ENCODE peak calls at places on chromosomes 11 and 22, in ten cellular contexts. P is K562; S is activated naive CD4-positive, alpha-beta T cell treated with Interleukin-2 at 50 U/mL for 16 hours; R is HAP-1; H is GM23248; K is progenitor cell of endocrine pancreas; B is effector CD8-positive, alpha-beta T cell; V is tibial nerve; M is NCI-H146; Y is mucosa of descending colon. Q is an unnamed sample.

GRCh38 chr11:93737904-93738612 is 3.2 kb downstream of the TAF1D start:
- DNase-seq in M (no peak), Y (no peak), S (no peak), B (no peak), V (no peak), H (peak), R (no peak), P (no peak), K (no peak), Q (peak)

GRCh38 chr22:43008509-43008908 is 6.4 kb downstream of the PACSIN2 start:
- DNase-seq in M (no peak), V (no peak), Y (peak), H (peak), B (no peak), P (no peak), S (no peak), K (no peak), R (no peak), Q (no peak)

GRCh38 chr11:8043756-8044155 is 37.3 kb upstream of the TUB start:
- DNase-seq in K (no peak), H (no peak), Y (no peak), M (no peak), P (no peak), R (no peak), B (no peak), V (no peak), S (no peak), Q (no peak)

GRCh38 chr11:72244317-72245231 is 598 bp upstream of the PHOX2A start:
- DNase-seq in R (no peak), V (no peak), H (no peak), K (no peak), B (no peak), S (no peak), P (no peak), Y (no peak), M (peak), Q (no peak)

GRCh38 chr11:37905707-37906417 is 1307.8 kb upstream of the RAG2 start:
- DNase-seq in K (no peak), H (no peak), P (no peak), V (no peak), B (no peak), S (no peak), R (no peak), Y (peak), M (no peak), Q (peak)

GRCh38 chr11:73415854-73416615 is 39.8 kb downstream of the RELT start:
- DNase-seq in K (no peak), V (no peak), P (no peak), R (peak), M (no peak), Y (no peak), S (no peak), H (peak), B (no peak), Q (peak)

GRCh38 chr11:132650969-132651720 is 881.2 kb downstream of the OPCML start:
- DNase-seq in P (no peak), S (no peak), M (no peak), H (no peak), B (no peak), Y (no peak), K (no peak), V (no peak), R (no peak), Q (no peak)

GRCh38 chr11:11408436-11409221 is 55.6 kb upstream of the CSNK2A3 start:
- DNase-seq in B (no peak), K (no peak), P (no peak), M (no peak), H (peak), Y (no peak), R (no peak), V (no peak), S (no peak), Q (no peak)

GRCh38 chr11:126303623-126304456 is at the start of gene DCPS:
- DNase-seq in M (peak), R (peak), Y (peak), H (peak), V (peak), K (peak), P (peak), S (peak), B (peak), Q (peak)

GRCh38 chr11:8356216-8356615 is 92.5 kb upstream of the LMO1 start:
- DNase-seq in M (no peak), H (no peak), P (no peak), S (no peak), K (no peak), R (no peak), V (no peak), B (no peak), Y (no peak), Q (no peak)

GRCh38 chr11:115652501-115652900 is 148.3 kb upstream of the CADM1 start:
- DNase-seq in R (no peak), S (no peak), P (no peak), H (no peak), V (no peak), K (no peak), B (no peak), Y (no peak), M (no peak), Q (no peak)

GRCh38 chr22:20578707-20579106 is 71.3 kb downstream of the MED15 start:
- DNase-seq in Y (no peak), H (no peak), P (no peak), K (no peak), R (no peak), S (no peak), M (no peak), B (no peak), V (no peak), Q (no peak)

GRCh38 chr22:40714514-40714966 is 35.3 kb downstream of the MCHR1 start:
- DNase-seq in S (no peak), R (no peak), P (no peak), B (no peak), K (no peak), M (peak), V (no peak), H (peak), Y (no peak), Q (peak)

GRCh38 chr11:9923280-9923679 is 259.4 kb downstream of the SWAP70 start:
- DNase-seq in R (no peak), S (no peak), B (no peak), H (no peak), V (no peak), K (no peak), M (no peak), P (no peak), Y (no peak), Q (no peak)

GRCh38 chr11:58905716-58906547 is 33.4 kb upstream of the GLYATL1 start:
- DNase-seq in P (peak), Y (peak), V (peak), H (peak), R (no peak), S (no peak), K (peak), B (no peak), M (peak), Q (peak)

GRCh38 chr11:46382644-46383403 is 1.4 kb downstream of the MDK start:
- DNase-seq in H (peak), V (no peak), K (no peak), Y (no peak), S (no peak), B (no peak), R (peak), M (peak), P (no peak), Q (peak)

GRCh38 chr11:10414659-10415058 is 40.4 kb upstream of the AMPD3 start:
- DNase-seq in B (no peak), M (no peak), S (no peak), Y (peak), H (peak), V (peak), K (no peak), P (no peak), R (no peak), Q (no peak)

GRCh38 chr11:133249065-133249464 is 283.2 kb downstream of the OPCML start:
- DNase-seq in M (no peak), R (no peak), H (no peak), P (no peak), B (no peak), V (no peak), Y (no peak), S (no peak), K (no peak), Q (no peak)